ENCODE peak calls at places on chromosomes 6 and 20, in six cellular contexts. Z is IMR-90, V is neuronal stem cell, J is mesenchymal stem cell, B is H1, F is trophoblast cell. O is an unnamed sample.

GRCh38 chr6:49555951-49556350 is 5.5 kb downstream of the C6orf141 start:
- DNase-seq in Z (no peak), V (no peak), J (no peak), B (no peak), F (no peak), O (no peak)

GRCh38 chr6:170360476-170360875 is 53.9 kb downstream of the FAM120B start:
- DNase-seq in Z (peak; percentile 25), V (no peak), J (no peak), B (no peak), F (no peak), O (no peak)

GRCh38 chr20:43938932-43939761 is 24.5 kb downstream of the TOX2 start:
- DNase-seq in Z (peak; percentile 100), V (no peak), J (peak; percentile 99), B (no peak), F (no peak), O (no peak)

GRCh38 chr6:13445005-13445743 is 42.2 kb downstream of the GFOD1 start:
- DNase-seq in Z (peak; percentile 64), V (no peak), J (no peak), B (no peak), F (no peak), O (no peak)

GRCh38 chr20:5612476-5613291 is 137.5 kb upstream of the SHLD1 start:
- DNase-seq in Z (peak; percentile 85), V (no peak), J (peak; percentile 46), B (no peak), F (no peak), O (no peak)

GRCh38 chr6:9711313-9711712 is 703.6 kb downstream of the TFAP2A start:
- DNase-seq in Z (no peak), V (no peak), J (peak; percentile 4), B (no peak), F (no peak), O (no peak)

GRCh38 chr6:149190228-149190831 is 127.2 kb upstream of the TAB2 start:
- DNase-seq in Z (peak; percentile 13), V (no peak), J (peak; percentile 23), B (peak; percentile 82), F (no peak), O (peak; percentile 84)

GRCh38 chr6:152096863-152097496 is 289.5 kb downstream of the ESR1 start:
- DNase-seq in Z (peak; percentile 94), V (no peak), J (peak; percentile 5), B (no peak), F (no peak), O (no peak)

GRCh38 chr6:73798592-73798991 is 102.6 kb downstream of the CD109 start:
- DNase-seq in Z (peak; percentile 99), V (no peak), J (peak; percentile 94), B (no peak), F (peak; percentile 35), O (peak; percentile 36)

GRCh38 chr6:73802366-73802765 is 106.4 kb downstream of the CD109 start:
- DNase-seq in Z (peak; percentile 49), V (no peak), J (no peak), B (no peak), F (no peak), O (no peak)

GRCh38 chr6:73801652-73802268 is 105.8 kb downstream of the CD109 start:
- DNase-seq in Z (peak; percentile 11), V (no peak), J (no peak), B (no peak), F (no peak), O (no peak)

GRCh38 chr6:73800997-73801396 is 105.0 kb downstream of the CD109 start:
- DNase-seq in Z (no peak), V (no peak), J (no peak), B (no peak), F (no peak), O (no peak)

GRCh38 chr6:73803562-73804221 is 107.7 kb downstream of the CD109 start:
- DNase-seq in Z (peak; percentile 97), V (peak; percentile 44), J (peak; percentile 97), B (peak; percentile 60), F (peak; percentile 74), O (peak; percentile 70)
- H3K14ac ChIP-seq in Z (peak overlapping the region; percentile 59), V (no peak overlapping the region), J (no peak overlapping the region), B (no peak overlapping the region), F (no peak overlapping the region), O (no peak overlapping the region)

GRCh38 chr20:23316626-23317025 is 34.0 kb upstream of the NXT1 start:
- DNase-seq in Z (no peak), V (no peak), J (no peak), B (no peak), F (no peak), O (no peak)
- H3K27ac ChIP-seq in Z (no peak overlapping the region), V (no peak overlapping the region), J (no peak overlapping the region), B (no peak overlapping the region), F (no peak overlapping the region), O (no peak overlapping the region)

GRCh38 chr20:45189067-45189611 is 14.4 kb downstream of the PI3 start:
- DNase-seq in Z (no peak), V (no peak), J (no peak), B (no peak), F (no peak), O (no peak)
- H3K23ac ChIP-seq in Z (no peak overlapping the region), V (no peak overlapping the region), J (no peak overlapping the region), B (no peak overlapping the region), F (no peak overlapping the region), O (no peak overlapping the region)

DNA sequence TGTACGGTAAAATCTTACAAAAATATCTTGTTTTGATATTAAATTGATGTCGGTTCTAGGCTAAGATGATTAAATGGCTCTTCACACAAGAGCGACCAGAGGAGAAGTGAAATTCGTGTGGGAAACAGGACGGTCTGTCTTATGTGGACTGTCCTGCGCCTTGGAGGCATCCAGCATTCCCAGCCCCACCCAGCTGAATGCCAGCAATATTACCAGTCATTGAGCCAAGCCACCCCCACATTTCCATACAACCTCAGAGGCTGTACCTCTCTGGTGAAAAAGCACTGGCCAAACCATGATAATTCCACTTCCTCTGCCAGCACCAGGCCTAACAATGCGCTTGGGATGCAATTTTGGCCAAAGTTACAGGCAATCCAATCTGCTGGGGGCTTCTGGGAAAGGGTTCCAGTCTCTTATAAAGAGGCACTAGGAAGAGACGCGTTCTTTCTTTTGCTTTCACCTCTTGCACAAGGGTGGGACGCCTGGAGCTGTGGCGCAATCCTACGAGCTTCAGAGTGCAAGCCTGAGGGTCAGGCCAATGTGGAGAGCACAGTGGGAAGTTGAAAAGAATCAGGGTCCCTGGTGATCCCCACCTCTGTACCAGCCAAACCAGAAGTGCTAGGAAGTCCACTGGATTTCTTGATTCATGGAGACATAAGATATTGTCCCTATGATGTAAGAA is 213.1 kb downstream of the PREX1 start:
- DNase-seq in Z (no peak), V (no peak), J (no peak), B (no peak), F (peak; percentile 29), O (no peak)
- H3K14ac ChIP-seq in Z (no peak overlapping the region), V (no peak overlapping the region), J (no peak overlapping the region), B (no peak overlapping the region), F (no peak overlapping the region), O (no peak overlapping the region)

GRCh38 chr6:56866917-56867522 is 87.9 kb upstream of the BEND6 start:
- DNase-seq in Z (peak; percentile 50), V (no peak), J (peak; percentile 57), B (no peak), F (no peak), O (no peak)
- H3K27ac ChIP-seq in Z (peak overlapping the region; percentile 66), V (no peak overlapping the region), J (peak overlapping the region; percentile 79), B (no peak overlapping the region), F (no peak overlapping the region), O (no peak overlapping the region)

DNA sequence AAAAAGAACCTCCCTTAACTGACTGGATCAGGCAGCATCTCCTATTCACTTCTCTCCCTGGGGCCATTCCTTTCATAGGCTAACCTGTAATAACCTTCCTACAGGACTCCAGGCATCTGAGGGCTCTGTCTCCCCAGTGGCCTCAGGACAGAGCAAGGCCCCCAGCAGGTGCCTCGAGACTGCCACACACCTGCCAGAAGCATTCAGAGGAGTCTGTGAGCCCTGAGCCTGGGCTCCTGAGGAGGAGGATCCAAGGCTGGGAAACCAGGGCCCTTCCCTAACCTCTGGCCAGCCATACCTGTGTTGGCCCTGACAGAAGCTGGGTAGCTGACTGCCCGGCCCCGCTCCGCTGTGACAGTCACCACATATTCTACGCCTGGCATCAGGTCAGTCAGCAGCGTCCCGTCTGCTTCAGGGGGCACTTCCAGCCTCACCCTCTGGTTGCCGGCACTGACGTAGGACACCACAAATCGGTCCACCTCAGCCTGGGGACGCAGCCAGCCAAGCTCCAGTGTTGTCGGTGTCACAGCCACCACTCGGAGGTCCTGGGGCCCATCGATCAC is 20.6 kb downstream of the TNXB start:
- DNase-seq in Z (no peak), V (no peak), J (no peak), B (no peak), F (no peak), O (no peak)
- H3K23ac ChIP-seq in Z (no peak overlapping the region), V (peak overlapping the region; percentile 98), J (no peak overlapping the region), B (no peak overlapping the region), F (no peak overlapping the region), O (no peak overlapping the region)

DNA sequence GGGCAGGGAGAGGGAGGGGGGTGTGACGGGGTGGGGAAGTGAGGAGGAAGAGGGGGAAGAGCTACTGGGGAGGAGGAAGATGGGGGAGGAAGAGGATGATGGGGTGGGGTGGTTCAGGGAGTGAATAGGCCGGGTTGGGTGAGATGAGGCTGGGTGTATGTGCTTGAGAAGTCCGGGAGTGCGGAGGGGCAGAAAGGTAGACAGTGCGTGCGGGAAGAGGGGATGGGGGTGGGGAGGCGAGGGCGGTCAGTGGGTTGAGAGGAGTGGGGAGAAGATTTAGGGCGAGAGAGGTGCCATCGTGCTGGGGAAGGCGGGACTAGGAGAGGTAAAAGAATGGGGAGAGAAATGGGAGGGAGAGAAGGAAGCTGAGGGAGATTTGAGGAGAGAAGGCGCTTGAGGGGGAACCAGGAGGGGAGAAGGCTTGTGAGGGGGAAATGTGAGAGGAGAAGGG is 30.9 kb upstream of the NOTCH4 start:
- DNase-seq in Z (no peak), V (no peak), J (no peak), B (peak; percentile 66), F (no peak), O (no peak)
- H3K14ac ChIP-seq in Z (peak overlapping the region; percentile 58), V (peak overlapping the region; percentile 17), J (no peak overlapping the region), B (no peak overlapping the region), F (peak overlapping the region; percentile 41), O (peak overlapping the region; percentile 81)

DNA sequence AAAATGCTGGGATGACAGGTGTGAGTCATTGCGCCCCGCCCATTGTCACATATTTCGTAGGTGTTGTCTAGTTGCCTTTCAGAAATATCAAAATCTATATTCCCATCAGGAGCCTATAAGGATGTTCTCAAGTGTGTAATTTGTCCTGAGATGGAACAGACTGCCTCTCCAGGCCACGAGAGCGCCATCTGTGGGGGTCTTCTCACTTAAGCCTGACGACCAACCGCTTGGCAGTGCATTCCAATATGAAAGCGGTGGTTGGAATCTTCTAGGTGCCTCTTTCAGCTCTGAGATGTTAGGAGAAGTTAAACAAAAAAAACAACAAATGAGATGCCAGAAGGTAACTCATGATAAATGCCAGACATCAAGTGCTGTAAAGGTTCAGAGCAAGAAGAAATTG is 488.5 kb downstream of the QKI start:
- DNase-seq in Z (no peak), V (no peak), J (no peak), B (no peak), F (no peak), O (no peak)
- H3K27ac ChIP-seq in Z (no peak overlapping the region), V (no peak overlapping the region), J (no peak overlapping the region), B (no peak overlapping the region), F (no peak overlapping the region), O (no peak overlapping the region)

DNA sequence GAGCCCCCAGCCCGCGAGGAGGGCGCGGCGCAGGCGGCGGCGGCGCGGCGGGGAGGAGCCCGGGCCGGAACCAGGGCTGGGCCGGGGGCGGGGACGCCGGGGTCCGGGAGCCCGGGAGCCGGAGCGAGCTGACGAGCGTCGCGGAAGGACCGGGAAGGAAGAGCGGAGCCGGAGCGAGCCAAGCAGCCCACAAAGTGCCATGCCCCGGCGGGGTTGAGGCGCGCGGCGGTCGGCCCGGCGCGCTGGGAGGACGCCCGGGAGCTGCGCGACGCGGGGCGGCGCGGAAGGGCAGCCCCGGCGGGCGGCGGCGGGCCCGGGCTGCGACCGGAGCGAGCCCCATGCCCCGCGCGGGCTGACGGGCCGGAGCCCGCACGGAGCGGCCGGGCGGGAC is 289 bp downstream of the FOXP4 start:
- DNase-seq in Z (no peak), V (no peak), J (no peak), B (no peak), F (peak; percentile 9), O (no peak)
- H3K23ac ChIP-seq in Z (no peak overlapping the region), V (peak overlapping the region; percentile 62), J (no peak overlapping the region), B (no peak overlapping the region), F (no peak overlapping the region), O (no peak overlapping the region)